ENCODE peak calls at places on chromosomes 5 and 9, in six cellular contexts. One of them, this sample, is unnamed. For H3K4me1, the result is how much of the 10 kb centered on the place peaks cover.

GRCh38 chr5:149939572-149939971 is 5.0 kb downstream of the PDE6A start:
- DNase-seq in suprapubic skin: no peak
- DNase-seq in ovary: no peak
- DNase-seq in GM12878: no peak
- DNase-seq in thyroid gland: no peak
- DNase-seq in uterus: no peak
- DNase-seq in this sample: no peak

GRCh38 chr5:88428633-88429032 is 160.0 kb upstream of the TMEM161B start:
- DNase-seq in GM12878: no peak
- DNase-seq in ovary: no peak
- DNase-seq in uterus: no peak
- DNase-seq in thyroid gland: no peak
- DNase-seq in suprapubic skin: no peak
- DNase-seq in this sample: no peak

GRCh38 chr5:175892401-175892800 is 21.0 kb downstream of the CPLX2 start:
- DNase-seq in GM12878: no peak
- DNase-seq in thyroid gland: no peak
- DNase-seq in suprapubic skin: no peak
- DNase-seq in uterus: no peak
- DNase-seq in ovary: no peak
- DNase-seq in this sample: no peak

GRCh38 chr5:37710965-37711364 is 128.9 kb downstream of the GDNF start:
- DNase-seq in suprapubic skin: no peak
- DNase-seq in uterus: no peak
- DNase-seq in ovary: no peak
- DNase-seq in GM12878: no peak
- DNase-seq in thyroid gland: no peak
- DNase-seq in this sample: no peak

GRCh38 chr9:109241931-109242330 is 74.9 kb upstream of the FRRS1L start:
- DNase-seq in suprapubic skin: no peak
- DNase-seq in GM12878: no peak
- DNase-seq in uterus: no peak
- DNase-seq in ovary: peak
- DNase-seq in thyroid gland: peak
- DNase-seq in this sample: no peak

GRCh38 chr9:96139592-96140251 is 162.3 kb downstream of the HSD17B3 start:
- DNase-seq in thyroid gland: peak
- DNase-seq in ovary: peak
- DNase-seq in uterus: peak
- DNase-seq in GM12878: no peak
- DNase-seq in suprapubic skin: peak
- DNase-seq in this sample: no peak

GRCh38 chr5:179409806-179410205 is 64.5 kb upstream of the ADAMTS2 start:
- DNase-seq in uterus: no peak
- DNase-seq in thyroid gland: no peak
- DNase-seq in ovary: no peak
- DNase-seq in GM12878: no peak
- DNase-seq in suprapubic skin: peak
- DNase-seq in this sample: no peak

GRCh38 chr5:153276151-153276550 is 214.3 kb upstream of the GRIA1 start:
- DNase-seq in GM12878: no peak
- DNase-seq in ovary: no peak
- DNase-seq in uterus: no peak
- DNase-seq in suprapubic skin: no peak
- DNase-seq in thyroid gland: peak
- DNase-seq in this sample: peak

GRCh38 chr9:83649080-83649479 is 26.1 kb downstream of the IDNK start:
- DNase-seq in uterus: peak
- DNase-seq in suprapubic skin: no peak
- DNase-seq in ovary: no peak
- DNase-seq in thyroid gland: peak
- DNase-seq in GM12878: no peak
- DNase-seq in this sample: peak

GRCh38 chr9:114170792-114171461 is 15.6 kb downstream of the COL27A1 start:
- DNase-seq in suprapubic skin: no peak
- DNase-seq in uterus: no peak
- DNase-seq in thyroid gland: no peak
- DNase-seq in ovary: no peak
- DNase-seq in GM12878: no peak
- DNase-seq in this sample: no peak

GRCh38 chr5:19987594-19988345 is at the start of gene CDH18:
- DNase-seq in uterus: no peak
- DNase-seq in GM12878: no peak
- DNase-seq in suprapubic skin: no peak
- DNase-seq in thyroid gland: no peak
- DNase-seq in ovary: peak
- DNase-seq in this sample: peak

GRCh38 chr5:35003018-35003957 is 44.5 kb downstream of the AGXT2 start:
- DNase-seq in uterus: peak
- DNase-seq in suprapubic skin: no peak
- DNase-seq in thyroid gland: peak
- DNase-seq in ovary: peak
- DNase-seq in GM12878: peak
- DNase-seq in this sample: peak

DNA sequence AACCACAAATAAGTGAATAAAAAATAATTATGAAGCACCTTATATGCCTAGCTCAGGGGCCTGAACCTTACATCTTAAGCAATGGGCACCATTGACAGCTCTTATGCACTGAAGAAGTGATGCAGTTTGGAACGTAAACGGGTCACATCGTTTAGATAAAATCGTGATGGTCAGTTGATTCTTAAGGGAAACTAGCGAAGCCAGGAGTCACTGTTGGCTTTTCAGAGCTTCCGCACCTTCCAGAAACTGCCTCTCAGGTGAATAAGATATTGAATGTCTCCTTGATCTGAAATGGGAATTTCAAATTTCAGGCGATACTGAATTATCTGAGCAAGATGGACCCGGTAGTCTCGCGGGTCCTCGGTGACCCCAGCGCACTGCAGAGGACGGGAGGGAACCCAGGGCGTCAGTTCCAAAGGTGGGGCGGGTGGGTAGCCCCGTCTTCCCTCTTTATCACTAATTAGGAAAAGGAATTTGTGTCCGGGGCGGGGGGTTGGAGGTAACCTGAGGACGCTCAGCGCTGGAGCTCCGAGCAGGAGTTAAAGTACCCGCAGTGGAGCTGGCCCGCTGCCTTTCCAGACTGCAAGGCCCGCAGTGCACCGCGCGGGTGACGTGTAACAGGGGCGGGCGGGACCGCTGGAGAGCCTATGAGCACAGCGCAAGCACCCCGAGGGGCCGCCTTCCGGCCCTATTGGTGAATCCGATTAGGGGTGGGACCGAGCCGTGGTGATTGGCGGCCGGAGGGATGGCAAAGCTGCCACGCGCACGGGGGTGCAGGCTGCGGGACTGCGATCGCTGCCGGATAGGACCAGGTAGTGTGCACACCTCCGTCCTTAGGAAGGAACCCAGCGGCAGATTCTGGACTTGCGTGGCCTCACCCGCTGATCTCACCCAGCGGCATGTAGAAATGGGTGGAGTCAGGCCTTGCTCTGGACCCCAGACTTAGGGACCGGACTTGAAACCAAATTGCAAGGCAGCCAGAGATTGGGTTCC is 19.7 kb upstream of the GARNL3 start:
- DNase-seq in suprapubic skin: peak
- DNase-seq in ovary: peak
- DNase-seq in GM12878: no peak
- DNase-seq in thyroid gland: peak
- DNase-seq in uterus: peak
- DNase-seq in this sample: peak
- TF ChIP-seq POLR2A in suprapubic skin: no peak
- TF ChIP-seq POLR2A in ovary: peak
- TF ChIP-seq POLR2A in GM12878: peak
- TF ChIP-seq POLR2A in thyroid gland: no peak
- TF ChIP-seq POLR2A in uterus: peak
- TF ChIP-seq POLR2A in this sample: no peak

GRCh38 chr9:136545065-136545965 is 533 bp downstream of the NOTCH1 start:
- DNase-seq in ovary: no peak
- DNase-seq in GM12878: no peak
- DNase-seq in suprapubic skin: no peak
- DNase-seq in uterus: peak
- DNase-seq in thyroid gland: peak
- DNase-seq in this sample: no peak

GRCh38 chr9:136545966-136546696 is at the start of gene NOTCH1:
- DNase-seq in GM12878: peak
- DNase-seq in suprapubic skin: peak
- DNase-seq in uterus: peak
- DNase-seq in thyroid gland: peak
- DNase-seq in ovary: peak
- DNase-seq in this sample: peak

GRCh38 chr9:136549010-136549980 is 3.4 kb upstream of the NOTCH1 start:
- DNase-seq in ovary: no peak
- DNase-seq in GM12878: no peak
- DNase-seq in suprapubic skin: no peak
- DNase-seq in thyroid gland: no peak
- DNase-seq in uterus: no peak
- DNase-seq in this sample: no peak

GRCh38 chr9:136546697-136547481 is 1.0 kb upstream of the NOTCH1 start:
- DNase-seq in thyroid gland: peak
- DNase-seq in ovary: peak
- DNase-seq in suprapubic skin: peak
- DNase-seq in uterus: peak
- DNase-seq in GM12878: no peak
- DNase-seq in this sample: peak

GRCh38 chr9:136547508-136548215 is 1.8 kb upstream of the NOTCH1 start:
- DNase-seq in ovary: no peak
- DNase-seq in suprapubic skin: no peak
- DNase-seq in uterus: no peak
- DNase-seq in thyroid gland: no peak
- DNase-seq in GM12878: no peak
- DNase-seq in this sample: no peak
- H3K4me1 ChIP-seq in ovary: under half
- H3K4me1 ChIP-seq in suprapubic skin: half or more
- H3K4me1 ChIP-seq in uterus: under half
- H3K4me1 ChIP-seq in thyroid gland: under half
- H3K4me1 ChIP-seq in GM12878: half or more
- H3K4me1 ChIP-seq in this sample: under half

GRCh38 chr5:130077007-130077406 is 172.7 kb downstream of the CHSY3 start:
- DNase-seq in GM12878: no peak
- DNase-seq in uterus: no peak
- DNase-seq in thyroid gland: no peak
- DNase-seq in ovary: no peak
- DNase-seq in suprapubic skin: no peak
- DNase-seq in this sample: no peak
- TF ChIP-seq CTCF in GM12878: no peak
- TF ChIP-seq CTCF in uterus: no peak
- TF ChIP-seq CTCF in thyroid gland: no peak
- TF ChIP-seq CTCF in ovary: no peak
- TF ChIP-seq CTCF in suprapubic skin: no peak
- TF ChIP-seq CTCF in this sample: no peak

DNA sequence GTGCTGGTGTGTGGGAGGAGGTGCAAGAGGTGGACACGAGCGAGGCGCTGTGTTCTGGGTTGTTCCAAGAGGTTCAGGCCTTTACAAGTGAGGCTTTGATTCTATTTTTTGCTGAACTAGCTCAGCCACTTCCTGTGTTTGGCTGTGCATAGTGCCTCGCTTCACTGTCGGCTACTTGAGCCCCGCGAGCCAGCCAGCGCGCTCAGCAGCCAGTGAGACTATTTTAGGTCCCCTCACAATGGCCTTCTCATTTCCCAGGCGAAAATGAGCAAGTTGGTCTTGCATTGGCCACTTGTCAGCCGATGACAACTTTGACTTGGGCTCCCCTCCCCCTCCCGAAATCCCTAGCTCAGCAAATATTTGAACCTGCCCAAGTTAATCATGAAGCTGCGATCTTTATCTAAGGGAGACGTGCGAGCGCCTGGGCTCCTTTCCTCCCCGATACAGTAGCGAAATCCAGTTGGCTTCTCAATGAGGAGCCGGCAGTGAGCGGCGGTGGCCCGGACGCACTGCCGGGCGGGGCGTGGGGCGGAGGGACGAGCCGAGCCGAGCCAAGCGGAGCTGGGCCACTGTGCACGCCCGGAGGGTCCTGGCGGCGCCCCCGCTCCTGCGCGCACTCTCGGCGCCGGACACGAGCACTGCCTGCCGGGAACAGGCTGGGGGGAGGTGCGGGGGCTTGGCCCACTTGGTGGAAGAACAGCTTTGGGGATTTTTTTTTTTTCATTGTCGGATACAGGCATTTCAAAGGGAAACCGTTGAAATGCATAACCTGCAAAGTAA is 72.6 kb downstream of the PIK3R1 start:
- DNase-seq in GM12878: peak
- DNase-seq in thyroid gland: peak
- DNase-seq in suprapubic skin: no peak
- DNase-seq in ovary: peak
- DNase-seq in uterus: peak
- DNase-seq in this sample: peak
- TF ChIP-seq POLR2A in GM12878: peak
- TF ChIP-seq POLR2A in thyroid gland: peak
- TF ChIP-seq POLR2A in suprapubic skin: no peak
- TF ChIP-seq POLR2A in ovary: no peak
- TF ChIP-seq POLR2A in uterus: peak
- TF ChIP-seq POLR2A in this sample: no peak

DNA sequence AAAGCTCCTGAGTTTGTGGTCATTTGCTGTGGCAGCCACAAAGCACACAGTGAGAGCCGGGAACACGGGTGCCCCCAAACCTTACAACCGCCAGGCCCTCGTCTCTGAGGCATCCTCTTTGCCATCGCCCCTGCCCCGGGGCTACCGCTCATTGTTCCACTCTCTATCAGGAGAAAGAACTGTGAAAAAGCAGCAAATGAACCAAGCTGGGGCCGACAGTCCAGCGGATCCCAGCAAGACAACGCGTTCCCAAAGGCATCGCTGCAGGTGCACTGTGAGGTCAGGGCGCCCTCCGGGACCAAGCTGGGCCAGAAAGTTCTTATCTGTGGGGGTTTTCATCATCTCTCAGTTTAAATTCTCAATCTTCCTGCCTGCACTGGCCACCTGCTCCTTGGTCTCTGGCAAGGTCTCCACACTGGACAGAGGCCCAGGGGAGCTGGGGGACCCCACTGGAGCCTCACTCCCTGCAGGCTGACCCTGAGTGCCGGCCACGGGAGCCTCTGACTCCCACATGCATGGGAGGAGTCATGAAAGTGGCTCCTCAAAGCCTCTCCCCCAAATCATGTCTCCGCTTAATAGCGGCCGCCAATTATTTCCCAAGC is 32.1 kb downstream of the VAV2 start:
- DNase-seq in suprapubic skin: no peak
- DNase-seq in thyroid gland: no peak
- DNase-seq in ovary: peak
- DNase-seq in GM12878: no peak
- DNase-seq in uterus: no peak
- DNase-seq in this sample: no peak
- H3K4me1 ChIP-seq in suprapubic skin: under half
- H3K4me1 ChIP-seq in thyroid gland: under half
- H3K4me1 ChIP-seq in ovary: under half
- H3K4me1 ChIP-seq in GM12878: half or more
- H3K4me1 ChIP-seq in uterus: under half
- H3K4me1 ChIP-seq in this sample: under half

GRCh38 chr5:3594514-3595101 is 1.0 kb upstream of the IRX1 start:
- DNase-seq in ovary: no peak
- DNase-seq in thyroid gland: no peak
- DNase-seq in suprapubic skin: no peak
- DNase-seq in uterus: no peak
- DNase-seq in GM12878: no peak
- DNase-seq in this sample: no peak
- TF ChIP-seq CTCF in ovary: no peak
- TF ChIP-seq CTCF in thyroid gland: no peak
- TF ChIP-seq CTCF in suprapubic skin: no peak
- TF ChIP-seq CTCF in uterus: no peak
- TF ChIP-seq CTCF in GM12878: no peak
- TF ChIP-seq CTCF in this sample: no peak